ENCODE peak calls at places on chromosome 9, in eight cellular contexts. U is stomach, N is GM23338, S is HCT116, Z is spleen, B is SK-N-SH, C is K562, T is suprapubic skin. K is an unnamed sample.

GRCh38 chr9:134356496-134357470 is 30.5 kb downstream of the RXRA start:
- DNase-seq in S (no peak), C (peak), U (peak), N (no peak), Z (no peak), T (no peak), B (peak), K (peak)

GRCh38 chr9:11821541-11821940 is 871.6 kb upstream of the TYRP1 start:
- DNase-seq in B (no peak), C (no peak), Z (no peak), U (no peak), T (no peak), N (peak), S (no peak), K (no peak)

GRCh38 chr9:35882265-35882848 is 12.2 kb upstream of the OR13J1 start:
- DNase-seq in N (peak), Z (peak), S (peak), U (peak), T (peak), C (peak), B (peak), K (peak)

GRCh38 chr9:105608685-105609598 is 51.0 kb downstream of the FKTN start:
- DNase-seq in S (peak), Z (no peak), C (peak), B (peak), U (no peak), N (peak), T (no peak), K (no peak)

GRCh38 chr9:129263836-129264235 is 85.8 kb upstream of the IER5L start:
- DNase-seq in N (no peak), S (no peak), U (no peak), B (no peak), T (no peak), Z (peak), C (no peak), K (no peak)

GRCh38 chr9:104503963-104504362 is at the start of gene OR13F1:
- DNase-seq in N (no peak), C (no peak), S (no peak), Z (no peak), T (no peak), U (no peak), B (no peak), K (no peak)

GRCh38 chr9:371349-371748 is 156.7 kb downstream of the DOCK8 start:
- DNase-seq in T (no peak), Z (no peak), B (no peak), N (no peak), S (no peak), U (no peak), C (peak), K (no peak)

GRCh38 chr9:97388721-97389238 is 23.1 kb upstream of the TDRD7 start:
- DNase-seq in U (no peak), Z (no peak), C (no peak), B (no peak), S (no peak), T (no peak), N (no peak), K (no peak)

GRCh38 chr9:135520916-135521607 is at the start of gene LCN1:
- DNase-seq in T (peak), C (no peak), N (no peak), B (no peak), Z (peak), U (peak), S (no peak), K (no peak)

GRCh38 chr9:117825609-117826347 is 121.6 kb downstream of the TLR4 start:
- DNase-seq in T (no peak), B (no peak), C (no peak), Z (no peak), S (no peak), N (no peak), U (no peak), K (no peak)

GRCh38 chr9:13427587-13427986 is 148.1 kb upstream of the MPDZ start:
- DNase-seq in N (peak), U (no peak), S (no peak), C (peak), Z (no peak), T (no peak), B (peak), K (no peak)

GRCh38 chr9:73494894-73495293 is 343.2 kb downstream of the ANXA1 start:
- DNase-seq in S (no peak), C (no peak), T (no peak), B (no peak), N (no peak), Z (no peak), U (no peak), K (no peak)

GRCh38 chr9:34686732-34687131 is 4.3 kb downstream of the CCL19 start:
- DNase-seq in U (no peak), C (no peak), S (no peak), B (no peak), N (no peak), Z (no peak), T (no peak), K (no peak)

GRCh38 chr9:81002242-81002641 is 687.1 kb downstream of the TLE1 start:
- DNase-seq in U (no peak), T (no peak), B (no peak), C (no peak), N (no peak), Z (no peak), S (peak), K (no peak)

GRCh38 chr9:74760031-74760700 is 127.6 kb downstream of the TRPM6 start:
- DNase-seq in U (no peak), N (no peak), Z (no peak), S (no peak), T (no peak), B (no peak), C (no peak), K (no peak)

GRCh38 chr9:132755096-132755495 is 84.8 kb downstream of the GTF3C4 start:
- DNase-seq in B (peak), T (no peak), N (no peak), C (no peak), S (no peak), U (no peak), Z (no peak), K (no peak)

GRCh38 chr9:16031486-16031885 is 478.6 kb downstream of the CCDC171 start:
- DNase-seq in B (no peak), U (no peak), T (no peak), S (no peak), N (peak), Z (no peak), C (no peak), K (no peak)
- TF ChIP-seq POLR2AphosphoS5 in B (no peak), U (no peak), T (no peak), S (no peak), N (no peak), Z (no peak), C (no peak), K (no peak)

GRCh38 chr9:113619156-113619861 is 155.8 kb downstream of the RGS3 start:
- DNase-seq in B (no peak), N (no peak), S (no peak), T (peak), C (no peak), U (no peak), Z (peak), K (no peak)
- TF ChIP-seq POLR2AphosphoS5 in B (no peak), N (no peak), S (no peak), T (no peak), C (no peak), U (no peak), Z (no peak), K (no peak)

GRCh38 chr9:131039129-131039954 is 30.4 kb downstream of the LAMC3 start:
- DNase-seq in C (peak), N (no peak), Z (no peak), S (no peak), T (no peak), U (no peak), B (no peak), K (no peak)
- TF ChIP-seq POLR2AphosphoS5 in C (no peak), N (no peak), Z (no peak), S (no peak), T (no peak), U (no peak), B (no peak), K (no peak)

GRCh38 chr9:92407818-92408217 is 3.4 kb upstream of the OGN start:
- DNase-seq in C (no peak), Z (no peak), T (no peak), N (no peak), B (no peak), S (no peak), U (no peak), K (no peak)

GRCh38 chr9:92405770-92406169 is 1.4 kb upstream of the OGN start:
- DNase-seq in S (no peak), Z (no peak), C (no peak), N (no peak), T (no peak), U (no peak), B (no peak), K (no peak)

GRCh38 chr9:92404437-92404836 is at the start of gene OGN:
- DNase-seq in U (no peak), Z (no peak), T (no peak), B (no peak), S (no peak), C (no peak), N (no peak), K (no peak)

GRCh38 chr9:92404031-92404430 is 347 bp downstream of the OGN start:
- DNase-seq in B (no peak), S (no peak), T (no peak), U (no peak), N (no peak), C (no peak), Z (no peak), K (no peak)

DNA sequence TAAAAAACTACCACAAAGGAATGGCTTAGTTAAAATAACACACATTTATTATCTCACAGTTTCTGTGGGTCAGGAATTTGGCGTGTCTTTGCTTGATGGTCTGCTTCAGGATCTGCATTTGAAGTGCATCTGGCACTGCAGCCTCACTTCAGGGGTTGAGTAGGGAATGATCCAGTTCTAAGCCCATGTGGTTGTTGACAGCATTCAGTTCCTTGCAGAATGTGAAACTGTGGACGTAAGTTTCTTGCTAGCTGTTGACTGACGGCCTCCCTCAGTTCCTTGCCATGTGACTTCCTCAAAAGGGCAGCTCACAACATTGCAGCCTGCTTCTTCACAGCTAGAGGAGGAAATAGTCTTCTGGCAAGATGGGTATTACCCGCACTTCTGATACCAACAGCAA is 2.1 kb upstream of the OGN start:
- DNase-seq in B (no peak), U (no peak), Z (peak), N (no peak), C (no peak), S (no peak), T (no peak), K (no peak)
- TF ChIP-seq POLR2AphosphoS5 in B (no peak), U (no peak), Z (peak), N (no peak), C (no peak), S (no peak), T (no peak), K (no peak)

DNA sequence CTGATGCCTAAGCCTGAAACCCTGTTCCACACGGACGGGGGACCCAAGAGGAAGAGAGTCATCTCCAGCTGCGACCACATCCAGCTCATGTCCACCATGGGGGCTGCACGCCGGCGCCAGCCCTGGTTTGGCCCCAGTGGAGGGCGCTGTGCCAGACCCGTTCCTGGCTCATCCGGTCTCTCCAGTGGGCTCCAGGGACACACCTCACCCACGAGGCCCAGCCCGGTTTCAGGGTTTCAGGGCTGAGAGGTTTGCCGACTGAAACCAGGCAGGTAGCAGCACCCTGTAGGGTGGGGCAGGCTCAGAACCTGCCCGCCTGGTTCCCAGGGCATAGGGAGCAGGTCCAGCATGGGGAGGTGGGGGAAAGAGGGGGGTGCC is 71.4 kb upstream of the STXBP1 start:
- DNase-seq in Z (no peak), T (no peak), S (no peak), B (no peak), N (peak), U (peak), C (peak), K (peak)
- TF ChIP-seq POLR2AphosphoS5 in Z (no peak), T (no peak), S (no peak), B (no peak), N (no peak), U (no peak), C (no peak), K (peak)

GRCh38 chr9:118990949-118991348 is 378.3 kb downstream of the BRINP1 start:
- DNase-seq in U (no peak), Z (no peak), S (no peak), C (no peak), B (no peak), T (no peak), N (no peak), K (no peak)

GRCh38 chr9:118987167-118987566 is 382.1 kb downstream of the BRINP1 start:
- DNase-seq in B (no peak), Z (no peak), U (no peak), T (no peak), N (no peak), S (no peak), C (no peak), K (no peak)

GRCh38 chr9:118991366-118992285 is 377.6 kb downstream of the BRINP1 start:
- DNase-seq in B (no peak), C (no peak), Z (no peak), N (peak), T (no peak), S (no peak), U (no peak), K (no peak)

DNA sequence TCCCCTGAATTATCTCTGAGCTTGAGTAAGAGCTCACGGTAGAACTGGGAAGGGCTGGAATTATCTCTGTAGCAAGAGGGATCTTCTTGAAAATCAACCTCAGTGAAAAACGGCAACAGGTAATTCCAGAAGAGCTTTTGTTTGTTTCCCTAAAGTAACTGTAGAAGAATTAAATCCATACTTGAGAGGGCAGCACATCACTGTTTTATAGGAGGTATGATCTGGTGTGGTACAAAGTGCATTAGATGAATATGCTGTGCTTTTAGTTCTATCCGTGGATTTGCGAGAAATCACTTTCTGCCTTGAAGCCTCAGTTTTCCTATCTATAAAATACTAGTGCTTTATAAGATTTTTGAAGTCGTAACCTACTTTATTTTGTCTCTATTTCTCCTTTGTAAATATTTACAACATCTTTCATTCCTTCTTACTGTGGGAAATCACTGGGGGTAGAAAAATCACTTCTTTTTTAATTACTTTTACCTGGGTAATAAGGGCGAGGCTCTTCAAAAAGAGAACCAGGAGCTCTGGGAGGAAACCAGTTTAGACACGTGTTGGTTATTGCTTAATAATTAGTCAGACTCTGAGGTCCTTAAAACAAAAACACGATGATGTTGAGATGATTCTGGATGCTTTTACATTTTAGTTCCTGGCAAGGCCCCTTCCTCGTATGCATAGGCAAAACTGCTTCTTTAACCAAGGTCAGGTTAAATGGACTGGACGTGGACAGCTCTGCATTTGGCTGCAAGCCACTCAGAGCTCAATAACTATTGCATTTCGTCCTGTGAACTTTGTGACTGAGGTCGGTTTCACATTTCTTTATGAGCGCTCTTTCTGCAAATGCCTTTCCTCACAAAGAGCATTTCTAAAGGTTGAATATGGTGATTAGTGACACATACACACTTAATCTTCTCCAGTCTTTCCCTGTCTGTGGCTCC is 376.2 kb downstream of the BRINP1 start:
- DNase-seq in C (no peak), B (no peak), Z (no peak), U (no peak), S (no peak), N (peak), T (no peak), K (no peak)
- TF ChIP-seq POLR2AphosphoS5 in C (no peak), B (no peak), Z (no peak), U (no peak), S (no peak), N (no peak), T (no peak), K (no peak)

K was measured in breast epithelium.